ENCODE peak calls at places on chromosomes 13 and 19, in nine cellular contexts. P is tibial artery, F is choroid plexus epithelial cell, A is fibroblast of pulmonary artery, H is GM23338, U is B cell, G is AG10803, Z is left ventricle myocardium inferior, Y is chondrocyte. C is an unnamed sample.

GRCh38 chr19:54001496-54001895 is 10.1 kb downstream of the CACNG6 start:
- DNase-seq in P (no peak), F (no peak), A (no peak), H (no peak), U (no peak), G (no peak), Z (no peak), Y (no peak), C (no peak)

GRCh38 chr19:40403262-40403984 is 9.8 kb downstream of the PRX start:
- DNase-seq in P (peak), F (peak), A (peak), H (peak), U (peak), G (peak), Z (peak), Y (peak), C (peak)

GRCh38 chr19:17406039-17406886 is 833 bp upstream of the BST2 start:
- DNase-seq in P (no peak), F (peak), A (no peak), H (no peak), U (no peak), G (peak), Z (no peak), Y (no peak), C (no peak)

GRCh38 chr19:3644351-3645066 is 17.9 kb upstream of the CACTIN start:
- DNase-seq in P (no peak), F (no peak), A (peak), H (no peak), U (no peak), G (peak), Z (no peak), Y (no peak), C (no peak)

GRCh38 chr19:18322318-18322758 is 538 bp downstream of the LSM4 start:
- DNase-seq in P (no peak), F (peak), A (peak), H (peak), U (peak), G (peak), Z (peak), Y (no peak), C (no peak)

GRCh38 chr19:23481043-23481442 is 85.8 kb upstream of the ZNF91 start:
- DNase-seq in P (no peak), F (no peak), A (no peak), H (no peak), U (no peak), G (no peak), Z (no peak), Y (no peak), C (no peak)

GRCh38 chr13:33178197-33178699 is 107.3 kb downstream of the STARD13 start:
- DNase-seq in P (no peak), F (no peak), A (no peak), H (no peak), U (no peak), G (peak), Z (no peak), Y (no peak), C (no peak)

GRCh38 chr13:83153833-83154232 is 728.4 kb downstream of the SLITRK1 start:
- DNase-seq in P (no peak), F (peak), A (peak), H (no peak), U (no peak), G (no peak), Z (no peak), Y (no peak), C (no peak)

GRCh38 chr19:40570313-40571004 is 6.2 kb upstream of the SHKBP1 start:
- DNase-seq in P (peak), F (peak), A (peak), H (peak), U (peak), G (peak), Z (peak), Y (peak), C (peak)

GRCh38 chr13:21176195-21176981 is at the start of the genes MRPL57 and SKA3:
- DNase-seq in P (peak), F (peak), A (peak), H (peak), U (peak), G (peak), Z (peak), Y (peak), C (peak)

GRCh38 chr19:49217382-49217781 is 59.8 kb downstream of the TRPM4 start:
- DNase-seq in P (no peak), F (peak), A (peak), H (no peak), U (no peak), G (peak), Z (peak), Y (no peak), C (no peak)

GRCh38 chr19:7520131-7521051 is 2.0 kb upstream of the MCOLN1 start:
- DNase-seq in P (no peak), F (no peak), A (no peak), H (no peak), U (no peak), G (no peak), Z (no peak), Y (no peak), C (no peak)

GRCh38 chr13:50485979-50486935 is 357.2 kb downstream of the DLEU7 start:
- DNase-seq in P (no peak), F (peak), A (peak), H (no peak), U (no peak), G (peak), Z (no peak), Y (no peak), C (no peak)

GRCh38 chr13:74006666-74007065 is 127.5 kb downstream of the KLF12 start:
- DNase-seq in P (no peak), F (no peak), A (no peak), H (no peak), U (no peak), G (no peak), Z (no peak), Y (no peak), C (no peak)

GRCh38 chr19:17243854-17244617 is 1.7 kb downstream of the NR2F6 start:
- DNase-seq in P (peak), F (no peak), A (peak), H (peak), U (no peak), G (peak), Z (peak), Y (no peak), C (no peak)

GRCh38 chr13:107867701-107868661 is 347.4 kb downstream of the LIG4 start:
- DNase-seq in P (no peak), F (peak), A (peak), H (peak), U (no peak), G (no peak), Z (no peak), Y (peak), C (no peak)

GRCh38 chr13:80000679-80001509 is 340.0 kb downstream of the SPRY2 start:
- DNase-seq in P (no peak), F (no peak), A (no peak), H (no peak), U (no peak), G (no peak), Z (no peak), Y (no peak), C (no peak)

GRCh38 chr13:27280009-27280646 is 9.5 kb downstream of the RASL11A start:
- DNase-seq in P (no peak), F (peak), A (no peak), H (no peak), U (no peak), G (no peak), Z (no peak), Y (no peak), C (no peak)

GRCh38 chr19:10431943-10432735 is 11.8 kb downstream of the PDE4A start:
- DNase-seq in P (peak), F (no peak), A (peak), H (peak), U (peak), G (peak), Z (peak), Y (no peak), C (no peak)

GRCh38 chr13:71867101-71867814 is at the start of gene DACH1:
- DNase-seq in P (no peak), F (peak), A (peak), H (peak), U (no peak), G (peak), Z (peak), Y (no peak), C (no peak)

GRCh38 chr19:58476498-58477015 is 405 bp downstream of the ZNF446 start:
- DNase-seq in P (no peak), F (peak), A (peak), H (no peak), U (no peak), G (peak), Z (no peak), Y (no peak), C (no peak)

GRCh38 chr19:5231857-5232503 is 108.6 kb downstream of the PTPRS start:
- DNase-seq in P (no peak), F (no peak), A (peak), H (no peak), U (no peak), G (peak), Z (no peak), Y (no peak), C (no peak)

GRCh38 chr19:12668937-12669271 is 2.3 kb downstream of the WDR83 start:
- DNase-seq in P (peak), F (peak), A (peak), H (peak), U (no peak), G (peak), Z (peak), Y (no peak), C (no peak)

GRCh38 chr13:38421590-38422560 is 72.2 kb downstream of the UFM1 start:
- DNase-seq in P (no peak), F (peak), A (peak), H (no peak), U (no peak), G (no peak), Z (no peak), Y (no peak), C (no peak)

GRCh38 chr19:47564081-47564480 is 8.9 kb downstream of the ZNF541 start:
- DNase-seq in P (no peak), F (no peak), A (no peak), H (no peak), U (no peak), G (no peak), Z (no peak), Y (no peak), C (no peak)

GRCh38 chr13:39446865-39447264 is 156.1 kb downstream of the LHFPL6 start:
- DNase-seq in P (no peak), F (no peak), A (no peak), H (no peak), U (no peak), G (no peak), Z (no peak), Y (no peak), C (no peak)

GRCh38 chr19:19464339-19465098 is 50.8 kb downstream of the TSSK6 start:
- DNase-seq in P (no peak), F (peak), A (peak), H (peak), U (no peak), G (peak), Z (no peak), Y (no peak), C (no peak)

GRCh38 chr13:39034085-39034484 is 3.8 kb downstream of the PROSER1 start:
- DNase-seq in P (no peak), F (no peak), A (no peak), H (no peak), U (no peak), G (no peak), Z (no peak), Y (no peak), C (no peak)

GRCh38 chr13:38363219-38363618 is 13.6 kb downstream of the UFM1 start:
- DNase-seq in P (no peak), F (no peak), A (no peak), H (no peak), U (no peak), G (no peak), Z (no peak), Y (no peak), C (no peak)

GRCh38 chr13:78540424-78540823 is 62.9 kb downstream of the POU4F1 start:
- DNase-seq in P (no peak), F (no peak), A (no peak), H (no peak), U (no peak), G (no peak), Z (no peak), Y (no peak), C (no peak)

GRCh38 chr13:80924596-80924995 is 583.7 kb upstream of the SPRY2 start:
- DNase-seq in P (no peak), F (peak), A (peak), H (no peak), U (no peak), G (no peak), Z (no peak), Y (no peak), C (no peak)

GRCh38 chr19:35995655-35995993 is 636 bp downstream of the SDHAF1 start:
- DNase-seq in P (peak), F (peak), A (peak), H (peak), U (no peak), G (peak), Z (peak), Y (no peak), C (no peak)

GRCh38 chr13:43787998-43788397 is 1.2 kb upstream of the ENOX1 start:
- DNase-seq in P (no peak), F (peak), A (peak), H (peak), U (no peak), G (peak), Z (no peak), Y (no peak), C (no peak)
- TF ChIP-seq CTCF in P (peak), F (peak), A (peak), H (peak), U (no peak), G (peak), Z (peak), Y (peak), C (peak)

GRCh38 chr13:76043882-76044281 is 407.8 kb downstream of the LMO7 start:
- DNase-seq in P (no peak), F (peak), A (peak), H (no peak), U (no peak), G (no peak), Z (no peak), Y (no peak), C (no peak)

GRCh38 chr13:76035711-76036110 is 399.6 kb downstream of the LMO7 start:
- DNase-seq in P (no peak), F (peak), A (peak), H (no peak), U (no peak), G (no peak), Z (no peak), Y (no peak), C (no peak)

GRCh38 chr13:76036176-76036575 is 400.0 kb downstream of the LMO7 start:
- DNase-seq in P (no peak), F (peak), A (peak), H (no peak), U (no peak), G (no peak), Z (no peak), Y (no peak), C (no peak)

GRCh38 chr13:76038920-76039716 is 403.0 kb downstream of the LMO7 start:
- DNase-seq in P (no peak), F (no peak), A (no peak), H (peak), U (no peak), G (no peak), Z (no peak), Y (no peak), C (no peak)
- TF ChIP-seq CTCF in P (no peak), F (peak), A (no peak), H (peak), U (no peak), G (no peak), Z (no peak), Y (no peak), C (no peak)

GRCh38 chr13:59747529-59747928 is 416.2 kb downstream of the DIAPH3 start:
- DNase-seq in P (no peak), F (no peak), A (no peak), H (peak), U (no peak), G (no peak), Z (no peak), Y (no peak), C (no peak)
- TF ChIP-seq CTCF in P (no peak), F (no peak), A (no peak), H (no peak), U (no peak), G (no peak), Z (no peak), Y (no peak), C (no peak)

GRCh38 chr13:70792121-70792520 is 683.9 kb upstream of the KLHL1 start:
- DNase-seq in P (no peak), F (no peak), A (no peak), H (peak), U (no peak), G (no peak), Z (no peak), Y (no peak), C (no peak)
- TF ChIP-seq CTCF in P (no peak), F (peak), A (no peak), H (peak), U (no peak), G (no peak), Z (no peak), Y (peak), C (no peak)

DNA sequence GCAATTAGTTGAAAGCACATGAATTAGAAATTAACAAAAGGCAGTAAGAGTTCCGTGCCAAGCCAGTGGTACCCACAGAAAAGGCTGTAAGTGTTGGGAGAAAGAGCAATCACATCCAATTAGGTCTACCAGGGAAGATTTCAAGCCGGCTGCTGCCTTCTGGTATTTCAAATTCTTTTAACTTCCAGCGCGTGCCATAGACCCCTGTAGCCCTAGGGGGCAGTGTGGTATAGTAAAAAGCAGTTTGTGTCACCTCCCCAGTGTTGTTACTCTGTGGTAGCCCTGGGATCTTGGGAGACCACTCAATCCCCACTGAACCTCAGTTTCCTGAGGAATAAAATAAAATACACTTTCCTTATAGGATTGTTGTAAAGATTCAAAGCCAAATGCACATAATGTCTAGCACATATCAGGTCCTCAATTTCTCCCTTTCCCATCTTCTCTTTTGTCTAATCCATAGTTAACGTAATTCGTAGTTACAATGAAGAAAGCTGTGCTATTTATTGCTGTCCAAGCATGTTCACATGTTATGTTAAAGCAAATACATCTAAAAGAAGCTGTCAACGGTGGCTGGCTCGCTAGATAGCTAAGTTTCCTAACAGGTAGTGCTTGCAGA is 230.2 kb downstream of the TDRD3 start:
- DNase-seq in P (no peak), F (peak), A (peak), H (peak), U (no peak), G (peak), Z (no peak), Y (no peak), C (no peak)
- TF ChIP-seq CTCF in P (peak), F (peak), A (peak), H (peak), U (no peak), G (peak), Z (peak), Y (peak), C (peak)

GRCh38 chr13:113209336-113209879 is at the start of gene CUL4A:
- DNase-seq in P (peak), F (peak), A (peak), H (peak), U (peak), G (peak), Z (peak), Y (no peak), C (peak)

GRCh38 chr13:113209880-113210421 is 538 bp downstream of the CUL4A start:
- DNase-seq in P (peak), F (peak), A (peak), H (peak), U (peak), G (peak), Z (peak), Y (no peak), C (peak)

GRCh38 chr13:113205428-113205931 is 3.0 kb downstream of the PCID2 start:
- DNase-seq in P (no peak), F (peak), A (peak), H (no peak), U (no peak), G (no peak), Z (no peak), Y (no peak), C (no peak)

GRCh38 chr13:113208424-113209335 is at the start of gene PCID2:
- DNase-seq in P (peak), F (peak), A (peak), H (peak), U (peak), G (peak), Z (peak), Y (no peak), C (peak)

GRCh38 chr13:113207890-113208423 is 512 bp downstream of the PCID2 start:
- DNase-seq in P (peak), F (peak), A (peak), H (peak), U (no peak), G (peak), Z (peak), Y (no peak), C (no peak)
- TF ChIP-seq CTCF in P (no peak), F (peak), A (no peak), H (no peak), U (no peak), G (no peak), Z (no peak), Y (peak), C (no peak)

GRCh38 chr19:30630289-30631034 is 258.3 kb downstream of the ZNF536 start:
- DNase-seq in P (no peak), F (no peak), A (no peak), H (no peak), U (no peak), G (no peak), Z (no peak), Y (no peak), C (no peak)

GRCh38 chr19:30629086-30629485 is 256.9 kb downstream of the ZNF536 start:
- DNase-seq in P (no peak), F (no peak), A (no peak), H (no peak), U (no peak), G (no peak), Z (no peak), Y (no peak), C (no peak)

GRCh38 chr19:30635026-30635985 is 263.1 kb downstream of the ZNF536 start:
- DNase-seq in P (no peak), F (no peak), A (no peak), H (no peak), U (no peak), G (no peak), Z (no peak), Y (no peak), C (no peak)

GRCh38 chr19:30634431-30634830 is 262.2 kb downstream of the ZNF536 start:
- DNase-seq in P (no peak), F (no peak), A (no peak), H (no peak), U (no peak), G (no peak), Z (no peak), Y (no peak), C (no peak)

GRCh38 chr19:30631035-30631375 is 258.8 kb downstream of the ZNF536 start:
- DNase-seq in P (no peak), F (no peak), A (no peak), H (no peak), U (no peak), G (no peak), Z (no peak), Y (peak), C (no peak)
- TF ChIP-seq CTCF in P (no peak), F (no peak), A (no peak), H (no peak), U (no peak), G (no peak), Z (no peak), Y (no peak), C (no peak)

GRCh38 chr13:102197193-102197592 is 204.7 kb downstream of the FGF14 start:
- DNase-seq in P (no peak), F (peak), A (no peak), H (peak), U (no peak), G (no peak), Z (no peak), Y (no peak), C (no peak)
- TF ChIP-seq CTCF in P (no peak), F (peak), A (no peak), H (peak), U (no peak), G (peak), Z (peak), Y (peak), C (peak)

C was measured in RWPE2.